ENCODE peak calls at places on chromosomes 7 and 10, in nine cellular contexts. X, K, T, W, Z, R, U, P and Q are unnamed samples.

GRCh38 chr10:69411476-69411875 is 5.2 kb downstream of the TACR2 start:
- DNase-seq in X (no peak), K (no peak), T (no peak), W (no peak), Z (no peak), R (no peak), U (no peak), P (no peak), Q (no peak)

GRCh38 chr10:131195116-131195515 is 116.4 kb downstream of the TCERG1L start:
- DNase-seq in X (no peak), K (no peak), T (no peak), W (no peak), Z (no peak), R (no peak), U (no peak), P (no peak), Q (no peak)

GRCh38 chr7:67267914-67268313 is 271.3 kb downstream of the TYW1 start:
- DNase-seq in X (no peak), K (no peak), T (no peak), W (no peak), Z (no peak), R (peak), U (no peak), P (no peak), Q (no peak)

GRCh38 chr7:46291064-46291463 is 370.0 kb upstream of the IGFBP3 start:
- DNase-seq in X (no peak), K (no peak), T (peak), W (no peak), Z (no peak), R (peak), U (no peak), P (no peak), Q (no peak)

GRCh38 chr7:41696323-41696916 is 6.5 kb downstream of the INHBA start:
- DNase-seq in X (peak), K (peak), T (peak), W (peak), Z (peak), R (peak), U (peak), P (no peak), Q (no peak)

GRCh38 chr10:1213707-1214675 is 157.8 kb downstream of the WDR37 start:
- DNase-seq in X (no peak), K (no peak), T (no peak), W (no peak), Z (no peak), R (no peak), U (no peak), P (no peak), Q (no peak)

GRCh38 chr7:26440993-26441636 is 149.5 kb downstream of the SNX10 start:
- DNase-seq in X (no peak), K (no peak), T (no peak), W (no peak), Z (no peak), R (no peak), U (peak), P (no peak), Q (no peak)

GRCh38 chr7:35729061-35729783 is 34.3 kb upstream of the HERPUD2 start:
- DNase-seq in X (no peak), K (no peak), T (no peak), W (no peak), Z (peak), R (no peak), U (no peak), P (no peak), Q (peak)

GRCh38 chr7:140726304-140726703 is 29.8 kb downstream of the NDUFB2 start:
- DNase-seq in X (no peak), K (no peak), T (no peak), W (no peak), Z (no peak), R (no peak), U (peak), P (no peak), Q (no peak)

GRCh38 chr10:36716291-36716690 is 409.1 kb upstream of the ANKRD30A start:
- DNase-seq in X (no peak), K (no peak), T (no peak), W (no peak), Z (no peak), R (no peak), U (no peak), P (no peak), Q (no peak)

GRCh38 chr7:18201349-18201748 is 173.7 kb upstream of the PRPS1L1 start:
- DNase-seq in X (no peak), K (peak), T (no peak), W (no peak), Z (no peak), R (no peak), U (no peak), P (no peak), Q (no peak)

GRCh38 chr10:13686331-13686752 is 99.6 kb downstream of the PRPF18 start:
- DNase-seq in X (no peak), K (no peak), T (no peak), W (no peak), Z (no peak), R (no peak), U (peak), P (no peak), Q (no peak)

GRCh38 chr10:124935946-124936345 is 6.0 kb upstream of the ZRANB1 start:
- DNase-seq in X (no peak), K (no peak), T (no peak), W (no peak), Z (peak), R (no peak), U (no peak), P (no peak), Q (no peak)

GRCh38 chr7:159281573-159281972 is 136.9 kb upstream of the VIPR2 start:
- DNase-seq in X (no peak), K (no peak), T (no peak), W (no peak), Z (no peak), R (no peak), U (no peak), P (no peak), Q (no peak)

GRCh38 chr7:151780626-151781025 is 96.3 kb downstream of the PRKAG2 start:
- DNase-seq in X (no peak), K (no peak), T (no peak), W (no peak), Z (no peak), R (no peak), U (no peak), P (no peak), Q (no peak)

GRCh38 chr7:3464900-3465622 is 164.0 kb downstream of the SDK1 start:
- DNase-seq in X (no peak), K (no peak), T (no peak), W (no peak), Z (peak), R (no peak), U (no peak), P (no peak), Q (no peak)

GRCh38 chr7:54560726-54561125 is 18.6 kb downstream of the VSTM2A start:
- DNase-seq in X (no peak), K (no peak), T (no peak), W (no peak), Z (no peak), R (no peak), U (no peak), P (no peak), Q (no peak)

GRCh38 chr10:118213456-118213855 is 128.7 kb downstream of the FAM204A start:
- DNase-seq in X (no peak), K (no peak), T (no peak), W (no peak), Z (no peak), R (no peak), U (no peak), P (no peak), Q (no peak)

GRCh38 chr10:30114871-30115270 is 55.5 kb upstream of the JCAD start:
- DNase-seq in X (no peak), K (peak), T (no peak), W (no peak), Z (no peak), R (no peak), U (no peak), P (no peak), Q (no peak)

GRCh38 chr7:122135275-122135674 is 8.8 kb downstream of the AASS start:
- DNase-seq in X (no peak), K (no peak), T (no peak), W (no peak), Z (no peak), R (no peak), U (no peak), P (no peak), Q (no peak)

GRCh38 chr7:47846117-47846836 is 102.0 kb downstream of the PKD1L1 start:
- DNase-seq in X (no peak), K (no peak), T (no peak), W (no peak), Z (no peak), R (no peak), U (no peak), P (no peak), Q (no peak)

GRCh38 chr10:130099344-130099743 is 11.3 kb downstream of the C10orf143 start:
- DNase-seq in X (no peak), K (no peak), T (no peak), W (no peak), Z (no peak), R (no peak), U (no peak), P (no peak), Q (no peak)

GRCh38 chr7:27434729-27435400 is 192.3 kb downstream of the EVX1 start:
- DNase-seq in X (no peak), K (no peak), T (no peak), W (no peak), Z (no peak), R (no peak), U (no peak), P (no peak), Q (no peak)

GRCh38 chr10:132106431-132106830 is 40.7 kb downstream of the JAKMIP3 start:
- DNase-seq in X (peak), K (no peak), T (no peak), W (peak), Z (no peak), R (no peak), U (no peak), P (no peak), Q (no peak)